ENCODE peak calls at places on chromosomes 12 and 14, in five cellular contexts. P is epithelial cell of esophagus, Z is left colon, K is NCI-H345, B is iris pigment epithelial cell. V is an unnamed sample.

GRCh38 chr12:47074757-47075156 is 4.7 kb upstream of the PCED1B start:
- DNase-seq in P (no peak), Z (no peak), K (no peak), B (no peak), V (no peak)

GRCh38 chr12:132557969-132558856 is 52.2 kb downstream of the LRCOL1 start:
- DNase-seq in P (no peak), Z (no peak), K (no peak), B (no peak), V (no peak)

GRCh38 chr14:21748869-21749303 is 75.3 kb upstream of the OR4E1 start:
- DNase-seq in P (peak; percentile 55), Z (peak; percentile 59), K (peak; percentile 46), B (peak; percentile 67), V (peak; percentile 47)

GRCh38 chr12:20188930-20189653 is 179.2 kb upstream of the PDE3A start:
- DNase-seq in P (no peak), Z (no peak), K (no peak), B (no peak), V (no peak)

GRCh38 chr12:108838194-108839010 is 19.0 kb downstream of the SSH1 start:
- DNase-seq in P (peak; percentile 99), Z (peak; percentile 65), K (peak; percentile 36), B (peak; percentile 100), V (peak; percentile 100)

GRCh38 chr14:95362180-95362494 is 42.4 kb upstream of the CLMN start:
- DNase-seq in P (no peak), Z (no peak), K (no peak), B (no peak), V (no peak)

GRCh38 chr14:39582028-39582654 is 149.9 kb upstream of the FBXO33 start:
- DNase-seq in P (no peak), Z (no peak), K (no peak), B (no peak), V (peak; percentile 23)

GRCh38 chr14:71474291-71474690 is 457.9 kb upstream of the RGS6 start:
- DNase-seq in P (no peak), Z (no peak), K (peak; percentile 85), B (no peak), V (no peak)

GRCh38 chr12:4775936-4776335 is 55.7 kb downstream of the GALNT8 start:
- DNase-seq in P (no peak), Z (no peak), K (no peak), B (no peak), V (no peak)

GRCh38 chr12:40473979-40474378 is 218.3 kb upstream of the CNTN1 start:
- DNase-seq in P (no peak), Z (no peak), K (peak; percentile 63), B (no peak), V (no peak)

GRCh38 chr14:101083564-101084435 is 180.3 kb upstream of the RTL1 start:
- DNase-seq in P (peak; percentile 12), Z (peak; percentile 23), K (no peak), B (no peak), V (no peak)

GRCh38 chr14:68467425-68467824 is 325.4 kb downstream of the ZFP36L1 start:
- DNase-seq in P (no peak), Z (no peak), K (no peak), B (no peak), V (no peak)

GRCh38 chr12:11762723-11763326 is 113.4 kb downstream of the ETV6 start:
- DNase-seq in P (no peak), Z (no peak), K (no peak), B (no peak), V (peak; percentile 59)

GRCh38 chr12:109761631-109761950 is 48.0 kb downstream of the FAM222A start:
- DNase-seq in P (no peak), Z (no peak), K (no peak), B (no peak), V (no peak)

GRCh38 chr12:106586803-106587684 is 4.2 kb downstream of the RFX4 start:
- DNase-seq in P (no peak), Z (no peak), K (peak; percentile 27), B (no peak), V (peak; percentile 8)

GRCh38 chr12:93622485-93622884 is 50.0 kb downstream of the SOCS2 start:
- DNase-seq in P (no peak), Z (no peak), K (no peak), B (peak; percentile 39), V (peak; percentile 59)

GRCh38 chr14:104794641-104795467 is 694 bp downstream of the AKT1 start:
- DNase-seq in P (peak; percentile 27), Z (peak; percentile 57), K (no peak), B (peak; percentile 48), V (peak; percentile 41)

GRCh38 chr12:6091786-6092566 is 32.5 kb downstream of the VWF start:
- DNase-seq in P (no peak), Z (no peak), K (no peak), B (no peak), V (no peak)

GRCh38 chr12:99911076-99911475 is 73.7 kb downstream of the ANKS1B start:
- DNase-seq in P (peak; percentile 22), Z (no peak), K (no peak), B (peak; percentile 88), V (peak; percentile 87)

GRCh38 chr12:126588586-126589249 is 1523.5 kb downstream of the AACS start:
- DNase-seq in P (no peak), Z (no peak), K (no peak), B (peak; percentile 2), V (no peak)

GRCh38 chr14:35829449-35829848 is 3.3 kb downstream of the BRMS1L start:
- DNase-seq in P (no peak), Z (no peak), K (no peak), B (peak; percentile 60), V (no peak)

GRCh38 chr14:31194661-31195060 is 12.9 kb downstream of the HECTD1 start:
- DNase-seq in P (no peak), Z (no peak), K (no peak), B (peak; percentile 40), V (no peak)

GRCh38 chr12:63037721-63038120 is 102.8 kb upstream of the PPM1H start:
- DNase-seq in P (no peak), Z (no peak), K (no peak), B (no peak), V (no peak)

GRCh38 chr12:68102163-68102562 is 57.4 kb downstream of the IFNG start:
- DNase-seq in P (peak; percentile 27), Z (no peak), K (no peak), B (no peak), V (no peak)

GRCh38 chr14:89277229-89277628 is 139.8 kb downstream of the FOXN3 start:
- DNase-seq in P (no peak), Z (no peak), K (peak; percentile 97), B (no peak), V (no peak)

V was measured in kidney tubule cell.